ENCODE peak calls at places on chromosomes 3 and 15, in four cellular contexts. One of them, this sample, is unnamed.

GRCh38 chr15:70142322-70143191 is 44.8 kb upstream of the TLE3 start:
- DNase-seq in MM.1S: no peak
- DNase-seq in left ventricle myocardium inferior: peak; percentile 70
- DNase-seq in endothelial cell of umbilical vein: peak; percentile 75
- DNase-seq in this sample: peak; percentile 59

GRCh38 chr3:132416807-132417694 is at the start of gene DNAJC13:
- DNase-seq in endothelial cell of umbilical vein: peak; percentile 96
- DNase-seq in MM.1S: peak; percentile 95
- DNase-seq in left ventricle myocardium inferior: peak; percentile 95
- DNase-seq in this sample: peak; percentile 94

GRCh38 chr15:65466901-65467300 is 44.2 kb upstream of the IGDCC4 start:
- DNase-seq in MM.1S: no peak
- DNase-seq in endothelial cell of umbilical vein: no peak
- DNase-seq in left ventricle myocardium inferior: no peak
- DNase-seq in this sample: no peak

GRCh38 chr15:81296673-81297072 is 27.3 kb downstream of the STARD5 start:
- DNase-seq in MM.1S: peak; percentile 94
- DNase-seq in left ventricle myocardium inferior: peak; percentile 47
- DNase-seq in endothelial cell of umbilical vein: peak; percentile 30
- DNase-seq in this sample: peak; percentile 69

GRCh38 chr3:71247221-71247947 is 336.1 kb downstream of the FOXP1 start:
- DNase-seq in left ventricle myocardium inferior: peak; percentile 24
- DNase-seq in endothelial cell of umbilical vein: no peak
- DNase-seq in MM.1S: no peak
- DNase-seq in this sample: peak; percentile 54

GRCh38 chr3:24088782-24089181 is 143.7 kb downstream of the NR1D2 start:
- DNase-seq in endothelial cell of umbilical vein: no peak
- DNase-seq in MM.1S: peak; percentile 18
- DNase-seq in left ventricle myocardium inferior: no peak
- DNase-seq in this sample: no peak

GRCh38 chr15:81038975-81039607 is 38.4 kb downstream of the TLNRD1 start:
- DNase-seq in left ventricle myocardium inferior: no peak
- DNase-seq in MM.1S: peak; percentile 36
- DNase-seq in endothelial cell of umbilical vein: peak; percentile 87
- DNase-seq in this sample: peak; percentile 56

GRCh38 chr3:124429129-124429815 is 301.0 kb upstream of the UMPS start:
- DNase-seq in MM.1S: no peak
- DNase-seq in left ventricle myocardium inferior: no peak
- DNase-seq in endothelial cell of umbilical vein: peak; percentile 88
- DNase-seq in this sample: no peak

GRCh38 chr3:126442099-126442848 is 33.4 kb downstream of the ZXDC start:
- DNase-seq in MM.1S: no peak
- DNase-seq in endothelial cell of umbilical vein: no peak
- DNase-seq in left ventricle myocardium inferior: peak; percentile 64
- DNase-seq in this sample: peak; percentile 43

GRCh38 chr3:43246956-43247355 is 39.4 kb upstream of the SNRK start:
- DNase-seq in left ventricle myocardium inferior: no peak
- DNase-seq in MM.1S: no peak
- DNase-seq in endothelial cell of umbilical vein: peak; percentile 97
- DNase-seq in this sample: no peak

GRCh38 chr15:64807051-64807749 is 18.2 kb downstream of the PIF1 start:
- DNase-seq in MM.1S: no peak
- DNase-seq in endothelial cell of umbilical vein: no peak
- DNase-seq in left ventricle myocardium inferior: no peak
- DNase-seq in this sample: no peak

GRCh38 chr3:121651684-121652083 is 9.0 kb downstream of the HCLS1 start:
- DNase-seq in endothelial cell of umbilical vein: peak; percentile 38
- DNase-seq in left ventricle myocardium inferior: no peak
- DNase-seq in MM.1S: no peak
- DNase-seq in this sample: no peak

GRCh38 chr3:134426660-134427181 is 52.5 kb upstream of the AMOTL2 start:
- DNase-seq in left ventricle myocardium inferior: no peak
- DNase-seq in MM.1S: no peak
- DNase-seq in endothelial cell of umbilical vein: no peak
- DNase-seq in this sample: no peak

GRCh38 chr3:43773273-43774104 is 82.8 kb downstream of the ABHD5 start:
- DNase-seq in left ventricle myocardium inferior: peak; percentile 21
- DNase-seq in endothelial cell of umbilical vein: no peak
- DNase-seq in MM.1S: no peak
- DNase-seq in this sample: peak; percentile 73

GRCh38 chr15:86382341-86382740 is 302.7 kb downstream of the AGBL1 start:
- DNase-seq in endothelial cell of umbilical vein: no peak
- DNase-seq in left ventricle myocardium inferior: no peak
- DNase-seq in MM.1S: no peak
- DNase-seq in this sample: no peak

GRCh38 chr3:39907981-39908380 is 98.6 kb downstream of the MYRIP start:
- DNase-seq in left ventricle myocardium inferior: peak; percentile 17
- DNase-seq in endothelial cell of umbilical vein: peak; percentile 96
- DNase-seq in MM.1S: no peak
- DNase-seq in this sample: peak; percentile 55

GRCh38 chr3:113055201-113055600 is 64.4 kb downstream of the GTPBP8 start:
- DNase-seq in endothelial cell of umbilical vein: no peak
- DNase-seq in MM.1S: no peak
- DNase-seq in left ventricle myocardium inferior: no peak
- DNase-seq in this sample: no peak

GRCh38 chr3:47042231-47042791 is 62.8 kb downstream of the NBEAL2 start:
- DNase-seq in left ventricle myocardium inferior: no peak
- DNase-seq in MM.1S: no peak
- DNase-seq in endothelial cell of umbilical vein: no peak
- DNase-seq in this sample: no peak

GRCh38 chr3:138092023-138092422 is 23.4 kb downstream of the DZIP1L start:
- DNase-seq in endothelial cell of umbilical vein: no peak
- DNase-seq in MM.1S: no peak
- DNase-seq in left ventricle myocardium inferior: no peak
- DNase-seq in this sample: no peak

GRCh38 chr3:123421353-123422174 is 27.3 kb downstream of the ADCY5 start:
- DNase-seq in endothelial cell of umbilical vein: no peak
- DNase-seq in MM.1S: no peak
- DNase-seq in left ventricle myocardium inferior: peak; percentile 60
- DNase-seq in this sample: peak; percentile 15

GRCh38 chr3:98602078-98602678 is 8.8 kb upstream of the CPOX start:
- DNase-seq in MM.1S: peak; percentile 68
- DNase-seq in endothelial cell of umbilical vein: peak; percentile 76
- DNase-seq in left ventricle myocardium inferior: no peak
- DNase-seq in this sample: peak; percentile 47

GRCh38 chr15:56871867-56872266 is 46.6 kb upstream of the TCF12 start:
- DNase-seq in MM.1S: no peak
- DNase-seq in left ventricle myocardium inferior: no peak
- DNase-seq in endothelial cell of umbilical vein: peak; percentile 7
- DNase-seq in this sample: no peak

GRCh38 chr3:49158108-49158709 is 7.9 kb downstream of the CCDC71 start:
- DNase-seq in left ventricle myocardium inferior: no peak
- DNase-seq in endothelial cell of umbilical vein: no peak
- DNase-seq in MM.1S: peak; percentile 62
- DNase-seq in this sample: peak; percentile 45

GRCh38 chr3:161310649-161311423 is 60.5 kb downstream of the SPTSSB start:
- DNase-seq in left ventricle myocardium inferior: no peak
- DNase-seq in MM.1S: peak; percentile 80
- DNase-seq in endothelial cell of umbilical vein: no peak
- DNase-seq in this sample: no peak

GRCh38 chr3:12294885-12295580 is 6.2 kb downstream of the PPARG start:
- DNase-seq in endothelial cell of umbilical vein: no peak
- DNase-seq in left ventricle myocardium inferior: no peak
- DNase-seq in MM.1S: no peak
- DNase-seq in this sample: no peak

GRCh38 chr3:117790256-117790987 is 1080.8 kb downstream of the TUSC7 start:
- DNase-seq in left ventricle myocardium inferior: no peak
- DNase-seq in MM.1S: no peak
- DNase-seq in endothelial cell of umbilical vein: no peak
- DNase-seq in this sample: no peak

GRCh38 chr3:53072653-53073552 is 27.0 kb upstream of the SFMBT1 start:
- DNase-seq in MM.1S: peak; percentile 80
- DNase-seq in left ventricle myocardium inferior: peak; percentile 82
- DNase-seq in endothelial cell of umbilical vein: peak; percentile 73
- DNase-seq in this sample: peak; percentile 86

GRCh38 chr3:38620236-38620635 is 29.3 kb downstream of the SCN5A start:
- DNase-seq in left ventricle myocardium inferior: no peak
- DNase-seq in MM.1S: no peak
- DNase-seq in endothelial cell of umbilical vein: no peak
- DNase-seq in this sample: no peak

GRCh38 chr15:67771201-67771600 is 54.1 kb upstream of the SKOR1 start:
- DNase-seq in endothelial cell of umbilical vein: no peak
- DNase-seq in left ventricle myocardium inferior: no peak
- DNase-seq in MM.1S: no peak
- DNase-seq in this sample: no peak

GRCh38 chr3:17077614-17078013 is 192.9 kb downstream of the PLCL2 start:
- DNase-seq in endothelial cell of umbilical vein: no peak
- DNase-seq in left ventricle myocardium inferior: peak; percentile 41
- DNase-seq in MM.1S: no peak
- DNase-seq in this sample: no peak

GRCh38 chr15:62250176-62250575 is 85.1 kb upstream of the C2CD4B start:
- DNase-seq in MM.1S: no peak
- DNase-seq in endothelial cell of umbilical vein: no peak
- DNase-seq in left ventricle myocardium inferior: no peak
- DNase-seq in this sample: no peak

GRCh38 chr15:76994971-76995945 is at the start of gene PSTPIP1:
- DNase-seq in endothelial cell of umbilical vein: no peak
- DNase-seq in left ventricle myocardium inferior: peak; percentile 37
- DNase-seq in MM.1S: no peak
- DNase-seq in this sample: peak; percentile 55

DNA sequence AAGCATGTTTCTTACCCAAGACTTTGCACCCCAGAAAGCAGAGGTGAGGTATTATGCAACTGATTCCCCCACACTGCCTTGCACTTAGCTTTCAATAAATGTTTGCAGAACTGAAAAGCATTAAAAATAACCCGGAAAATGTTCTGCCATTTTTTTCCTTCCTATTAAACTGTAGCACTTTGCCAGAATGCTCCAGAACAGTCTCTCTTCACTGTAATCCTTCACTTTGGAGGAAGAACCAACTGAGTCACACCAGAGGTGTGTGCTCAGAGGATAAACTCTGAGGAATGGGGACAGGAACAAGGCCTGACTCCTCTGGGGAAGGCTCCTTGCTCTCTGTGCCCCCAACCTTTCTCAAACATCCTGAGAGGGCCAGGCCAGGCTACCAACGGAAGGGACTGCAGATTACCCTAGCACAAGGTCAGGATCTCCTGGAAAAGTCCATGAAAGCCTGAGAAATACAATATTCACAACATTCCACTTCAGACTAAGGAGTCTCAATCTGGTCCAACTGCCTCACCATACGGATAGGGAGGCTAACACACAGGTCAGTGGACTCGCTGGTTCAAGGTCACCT is 19.0 kb downstream of the ANP32A start:
- DNase-seq in endothelial cell of umbilical vein: peak; percentile 48
- DNase-seq in left ventricle myocardium inferior: no peak
- DNase-seq in MM.1S: no peak
- DNase-seq in this sample: no peak
- H3K4me1 ChIP-seq in endothelial cell of umbilical vein: peaks cover 18% of the 10 kb centered on the region
- H3K4me1 ChIP-seq in left ventricle myocardium inferior: peaks cover 89% of the 10 kb centered on the region
- H3K4me1 ChIP-seq in MM.1S: peaks cover 14% of the 10 kb centered on the region
- H3K4me1 ChIP-seq in this sample: peaks cover 28% of the 10 kb centered on the region

GRCh38 chr3:127749361-127749760 is 73.0 kb downstream of the MGLL start:
- DNase-seq in left ventricle myocardium inferior: no peak
- DNase-seq in MM.1S: no peak
- DNase-seq in endothelial cell of umbilical vein: no peak
- DNase-seq in this sample: no peak
- H3K27ac ChIP-seq in left ventricle myocardium inferior: peak overlapping the region; percentile 96
- H3K27ac ChIP-seq in MM.1S: no peak overlapping the region
- H3K27ac ChIP-seq in endothelial cell of umbilical vein: no peak overlapping the region
- H3K27ac ChIP-seq in this sample: no peak overlapping the region

DNA sequence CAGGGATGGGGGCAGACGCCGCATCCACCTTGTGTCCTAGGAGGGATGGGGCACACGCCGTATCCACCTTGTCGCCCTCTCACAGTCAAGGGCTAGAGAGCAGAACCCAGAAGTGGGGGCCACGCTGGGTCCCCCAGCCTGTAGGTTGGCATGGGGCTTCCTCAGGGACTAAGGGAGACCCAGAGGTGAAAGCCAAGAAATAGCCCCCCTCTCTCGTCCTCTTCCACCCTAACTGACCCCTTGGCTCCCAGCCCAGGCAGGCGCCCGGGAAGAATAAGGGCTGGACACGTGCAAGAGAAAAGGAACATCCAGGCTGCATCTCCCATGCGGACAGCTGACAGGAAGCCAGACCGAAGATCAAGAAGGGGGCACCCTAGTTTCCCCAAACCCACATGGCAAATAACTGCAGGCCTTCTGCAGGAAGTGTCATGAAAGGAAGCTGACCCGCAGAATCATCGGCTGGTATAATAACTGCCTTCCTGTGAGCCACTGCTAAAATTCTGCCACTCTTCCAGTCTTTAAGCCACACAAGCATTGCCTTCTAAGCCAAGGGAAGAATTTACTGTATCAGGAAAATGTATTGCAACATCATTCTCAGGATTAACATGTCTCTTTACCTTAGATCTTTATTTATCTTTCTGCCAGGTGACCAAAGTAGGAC is 38.5 kb upstream of the TFRC start:
- DNase-seq in endothelial cell of umbilical vein: no peak
- DNase-seq in left ventricle myocardium inferior: peak; percentile 28
- DNase-seq in MM.1S: no peak
- DNase-seq in this sample: no peak
- H3K4me1 ChIP-seq in endothelial cell of umbilical vein: no peaks in the 10 kb centered on the region
- H3K4me1 ChIP-seq in left ventricle myocardium inferior: peaks cover 13% of the 10 kb centered on the region
- H3K4me1 ChIP-seq in MM.1S: peaks cover 4% of the 10 kb centered on the region
- H3K4me1 ChIP-seq in this sample: no peaks in the 10 kb centered on the region

GRCh38 chr3:196124608-196125007 is 42.7 kb upstream of the TFRC start:
- DNase-seq in left ventricle myocardium inferior: no peak
- DNase-seq in endothelial cell of umbilical vein: no peak
- DNase-seq in MM.1S: no peak
- DNase-seq in this sample: no peak

GRCh38 chr3:196131921-196132320 is 50.0 kb upstream of the TFRC start:
- DNase-seq in endothelial cell of umbilical vein: no peak
- DNase-seq in MM.1S: no peak
- DNase-seq in left ventricle myocardium inferior: no peak
- DNase-seq in this sample: no peak

GRCh38 chr3:196122688-196123046 is 40.8 kb upstream of the TFRC start:
- DNase-seq in left ventricle myocardium inferior: no peak
- DNase-seq in MM.1S: no peak
- DNase-seq in endothelial cell of umbilical vein: no peak
- DNase-seq in this sample: no peak

GRCh38 chr3:196127308-196128040 is 45.6 kb upstream of the TFRC start:
- DNase-seq in left ventricle myocardium inferior: no peak
- DNase-seq in endothelial cell of umbilical vein: no peak
- DNase-seq in MM.1S: peak; percentile 41
- DNase-seq in this sample: no peak

DNA sequence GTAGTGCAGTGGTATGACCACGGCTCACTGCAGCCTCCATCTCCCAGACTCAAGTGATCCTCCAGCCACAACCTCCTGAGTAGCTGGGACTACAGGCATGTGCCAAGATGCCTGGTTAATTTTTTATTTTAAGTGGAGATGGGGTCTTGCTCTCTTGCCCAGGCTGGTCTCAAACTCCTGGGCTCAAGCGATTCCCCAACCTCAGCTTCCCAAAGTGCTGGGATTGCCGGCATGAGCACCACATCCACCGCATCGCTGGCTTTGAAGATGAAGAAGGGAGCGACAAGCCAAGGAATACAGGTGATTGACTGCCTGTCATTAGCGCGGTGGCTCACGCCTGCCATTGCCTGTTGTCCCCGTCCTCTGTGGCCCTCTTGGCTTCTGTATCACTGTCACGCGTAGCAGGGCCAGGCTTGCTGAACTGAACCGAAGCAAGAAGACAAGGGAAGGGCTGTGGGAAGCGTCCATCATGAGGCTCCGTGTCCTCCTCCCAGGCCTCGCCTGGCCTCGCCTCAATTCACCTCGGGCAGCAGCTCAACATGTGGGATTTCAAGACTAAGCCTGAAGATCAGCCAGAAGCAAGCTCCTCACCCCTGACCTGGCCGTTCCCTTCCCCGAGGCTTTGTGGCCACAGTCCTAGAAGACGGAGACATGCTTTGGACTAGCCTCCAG is 46.4 kb upstream of the TFRC start:
- DNase-seq in endothelial cell of umbilical vein: no peak
- DNase-seq in MM.1S: no peak
- DNase-seq in left ventricle myocardium inferior: no peak
- DNase-seq in this sample: no peak
- H3K27ac ChIP-seq in endothelial cell of umbilical vein: no peak overlapping the region
- H3K27ac ChIP-seq in MM.1S: no peak overlapping the region
- H3K27ac ChIP-seq in left ventricle myocardium inferior: no peak overlapping the region
- H3K27ac ChIP-seq in this sample: no peak overlapping the region